ENCODE peak calls at places on chromosomes 7 and 10, in six cellular contexts. Q is HepG2, H is GM12891, V is H1, O is GM12878, B is K562. C is an unnamed sample.

GRCh38 chr10:110597476-110597875 is 30.0 kb downstream of the SMC3 start:
- DNase-seq in H (no peak), V (no peak), B (no peak), Q (no peak), O (no peak), C (no peak)

GRCh38 chr7:135102372-135102771 is 45.5 kb upstream of the TMEM140 start:
- DNase-seq in Q (no peak), H (peak), O (peak), B (no peak), V (no peak), C (no peak)

GRCh38 chr7:1513657-1514095 is 9.5 kb upstream of the INTS1 start:
- DNase-seq in H (no peak), O (no peak), V (no peak), B (no peak), Q (no peak), C (no peak)

GRCh38 chr10:94777886-94778458 is 15.5 kb downstream of the CYP2C19 start:
- DNase-seq in Q (peak), B (no peak), H (no peak), O (no peak), V (no peak), C (no peak)

GRCh38 chr7:121795736-121796135 is 77.2 kb upstream of the PTPRZ1 start:
- DNase-seq in B (no peak), Q (no peak), O (no peak), V (no peak), H (no peak), C (no peak)

GRCh38 chr10:15745748-15746147 is 26.0 kb upstream of the ITGA8 start:
- DNase-seq in B (no peak), O (no peak), V (no peak), Q (no peak), H (no peak), C (no peak)

GRCh38 chr10:121165276-121165675 is 314.1 kb downstream of the WDR11 start:
- DNase-seq in B (no peak), Q (no peak), V (no peak), O (no peak), H (no peak), C (no peak)

GRCh38 chr10:72449842-72450495 is 95.2 kb upstream of the DNAJB12 start:
- DNase-seq in V (no peak), Q (peak), O (no peak), H (no peak), B (no peak), C (no peak)

GRCh38 chr7:2141011-2141410 is 91.7 kb downstream of the MAD1L1 start:
- DNase-seq in O (no peak), V (no peak), H (no peak), B (no peak), Q (no peak), C (no peak)

GRCh38 chr7:125661677-125662076 is 732.1 kb upstream of the POT1 start:
- DNase-seq in H (no peak), Q (no peak), O (no peak), V (no peak), B (no peak), C (no peak)

GRCh38 chr7:122423591-122423990 is 119.0 kb upstream of the FEZF1 start:
- DNase-seq in O (no peak), Q (no peak), B (no peak), V (no peak), H (no peak), C (no peak)

GRCh38 chr10:19014034-19014433 is 34.6 kb upstream of the MALRD1 start:
- DNase-seq in B (no peak), H (no peak), O (no peak), Q (no peak), V (no peak), C (no peak)

GRCh38 chr10:85646312-85646711 is 720.3 kb downstream of the GRID1 start:
- DNase-seq in Q (no peak), O (no peak), V (no peak), H (no peak), B (no peak), C (no peak)

GRCh38 chr7:148567524-148567923 is 23.0 kb upstream of the C7orf33 start:
- DNase-seq in O (no peak), V (no peak), B (no peak), H (no peak), Q (no peak), C (no peak)

GRCh38 chr10:24983946-24984345 is 31.5 kb upstream of the PRTFDC1 start:
- DNase-seq in V (no peak), O (no peak), Q (no peak), B (no peak), H (no peak), C (no peak)

GRCh38 chr10:71848325-71849277 is 2.5 kb downstream of the PSAP start:
- DNase-seq in O (no peak), H (no peak), V (no peak), B (no peak), Q (peak), C (no peak)

GRCh38 chr10:125343118-125343752 is 182.9 kb upstream of the CTBP2 start:
- DNase-seq in Q (peak), B (no peak), H (no peak), V (no peak), O (no peak), C (no peak)

GRCh38 chr10:116197961-116198360 is 75.0 kb downstream of the GFRA1 start:
- DNase-seq in V (no peak), O (no peak), Q (no peak), H (no peak), B (no peak), C (no peak)

GRCh38 chr7:148979827-148980226 is 48.5 kb downstream of the PDIA4 start:
- DNase-seq in O (no peak), V (no peak), H (no peak), B (no peak), Q (no peak), C (no peak)

GRCh38 chr10:73790886-73791625 is 5.7 kb downstream of the ZSWIM8 start:
- DNase-seq in H (no peak), V (no peak), O (no peak), B (no peak), Q (no peak), C (no peak)

GRCh38 chr10:62233494-62234283 is 35.0 kb downstream of the RTKN2 start:
- DNase-seq in V (no peak), H (no peak), O (no peak), B (no peak), Q (no peak), C (no peak)

GRCh38 chr10:72274730-72275350 is 1.1 kb downstream of the DDIT4 start:
- DNase-seq in Q (no peak), O (no peak), B (peak), H (peak), V (no peak), C (peak)

GRCh38 chr10:23367896-23368685 is 23.5 kb upstream of the C10orf67 start:
- DNase-seq in H (no peak), O (no peak), V (no peak), B (no peak), Q (no peak), C (no peak)

GRCh38 chr7:21777916-21778315 is 167.8 kb downstream of the CDCA7L start:
- DNase-seq in V (no peak), B (no peak), O (no peak), H (no peak), Q (no peak), C (no peak)

GRCh38 chr7:36190447-36191291 is 37.6 kb downstream of the EEPD1 start:
- DNase-seq in O (no peak), Q (no peak), H (no peak), V (no peak), B (no peak), C (no peak)

GRCh38 chr7:13016633-13017324 is 329.3 kb downstream of the ARL4A start:
- DNase-seq in Q (peak), B (no peak), H (no peak), O (no peak), V (no peak), C (no peak)

GRCh38 chr10:32141018-32141807 is 85.0 kb upstream of the KIF5B start:
- DNase-seq in B (no peak), H (no peak), Q (no peak), V (no peak), O (no peak), C (no peak)

GRCh38 chr10:9228770-9229169 is 1174.3 kb downstream of the GATA3 start:
- DNase-seq in H (no peak), O (no peak), B (no peak), Q (no peak), V (no peak), C (no peak)

GRCh38 chr10:120891367-120891766 is 40.2 kb downstream of the WDR11 start:
- DNase-seq in Q (no peak), O (no peak), B (no peak), H (no peak), V (no peak), C (no peak)

GRCh38 chr10:6497524-6498140 is 82.4 kb downstream of the PRKCQ start:
- DNase-seq in V (no peak), Q (no peak), H (no peak), O (no peak), B (no peak), C (no peak)

GRCh38 chr10:114821915-114822770 is 563 bp downstream of the FHIP2A start:
- DNase-seq in Q (peak), B (peak), H (peak), V (no peak), O (no peak), C (peak)

GRCh38 chr10:62990126-62990525 is 143.0 kb upstream of the NRBF2 start:
- DNase-seq in O (no peak), Q (no peak), V (no peak), H (no peak), B (no peak), C (no peak)

GRCh38 chr10:91860885-91861284 is 48.4 kb downstream of the FGFBP3 start:
- DNase-seq in Q (no peak), H (no peak), B (no peak), V (no peak), O (no peak), C (no peak)

GRCh38 chr7:97801108-97801507 is 69.2 kb downstream of the TAC1 start:
- DNase-seq in H (no peak), Q (no peak), B (no peak), O (no peak), V (no peak), C (no peak)

GRCh38 chr7:128869138-128869943 is 6.7 kb downstream of the ATP6V1F start:
- DNase-seq in Q (no peak), V (no peak), O (no peak), B (peak), H (peak), C (peak)
- TF ChIP-seq POLR2AphosphoS5 in Q (no peak), V (no peak), O (no peak), B (no peak), H (no peak), C (no peak)

DNA sequence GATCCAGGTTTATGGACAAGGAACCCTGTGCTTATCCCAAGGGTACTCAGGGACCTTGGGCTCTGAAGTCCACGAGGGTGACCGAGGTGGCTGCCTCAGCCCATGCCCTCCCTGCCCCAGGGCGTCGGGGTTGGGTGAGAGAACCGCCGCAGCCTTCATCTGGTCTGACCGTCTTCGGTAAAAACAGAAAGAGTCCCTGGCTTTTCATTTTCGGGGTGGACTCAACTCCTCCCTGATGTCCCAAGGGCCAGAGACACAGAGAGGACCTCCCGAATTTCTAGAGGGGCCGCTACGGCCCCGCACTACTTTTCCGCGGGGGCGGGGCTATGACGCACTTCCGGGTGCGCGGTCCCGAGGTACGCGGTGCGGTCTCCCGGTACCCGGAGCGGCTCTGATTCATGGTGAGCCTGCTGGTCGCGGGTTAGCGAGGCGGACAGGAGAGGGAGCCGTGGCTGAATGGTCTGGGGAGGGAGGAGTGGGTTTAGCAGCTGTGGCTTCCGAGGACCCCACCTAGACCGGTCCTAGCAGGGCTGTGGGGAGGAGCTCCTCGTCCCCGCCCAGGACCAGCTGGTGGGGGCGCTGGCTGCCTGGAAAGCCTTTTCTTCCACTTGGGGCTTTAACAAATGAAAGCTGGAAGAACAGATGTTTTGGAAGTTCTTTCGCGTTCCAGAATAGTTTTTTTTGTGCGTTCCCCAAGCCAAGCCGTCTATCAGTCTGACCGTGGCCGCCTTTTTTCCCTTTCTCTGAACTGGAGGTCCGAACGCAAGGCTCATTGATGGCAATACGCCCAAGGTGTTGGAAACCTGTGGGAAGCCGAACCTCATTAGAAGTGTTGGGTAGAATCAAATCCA is at the start of gene ZSCAN21:
- DNase-seq in V (peak), O (peak), H (peak), B (peak), Q (peak), C (peak)
- TF ChIP-seq POLR2A in V (peak), O (peak), H (peak), B (peak), Q (peak), C (peak)

GRCh38 chr7:128264477-128264876 is 23.4 kb downstream of the LEP start:
- DNase-seq in V (no peak), H (no peak), O (no peak), B (no peak), Q (no peak), C (no peak)
- TF ChIP-seq TAF1 in V (no peak), H (no peak), O (no peak), B (no peak), Q (no peak), C (no peak)

DNA sequence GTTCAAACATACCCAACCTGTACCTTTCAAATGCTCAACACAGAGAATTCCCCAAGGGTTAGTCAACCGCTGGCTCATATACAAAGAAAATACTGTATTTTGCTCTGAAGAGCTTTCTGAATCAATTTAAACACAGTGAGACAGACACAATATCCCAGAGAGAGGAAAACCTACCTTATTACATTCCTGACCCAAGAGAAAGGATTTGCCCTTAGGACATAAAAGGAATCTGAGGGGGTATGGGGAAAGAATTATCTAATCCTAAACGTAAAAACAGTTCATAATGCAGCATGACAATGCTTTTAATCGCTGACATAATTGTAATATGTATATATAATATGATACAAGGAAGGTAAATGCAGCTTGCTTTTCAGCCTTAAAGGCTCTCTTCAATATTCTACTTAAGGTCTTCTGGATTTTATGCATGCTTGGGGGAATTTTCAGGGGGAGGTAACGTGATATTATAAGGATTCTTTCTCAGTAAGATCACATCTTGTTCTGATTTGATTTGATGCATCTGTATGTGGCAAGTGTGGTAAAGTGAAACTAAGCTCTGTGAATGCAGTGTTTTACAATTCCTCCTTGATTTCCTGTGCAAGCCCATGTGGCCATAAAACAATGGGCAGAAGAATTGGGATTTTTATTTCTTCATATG is 240.5 kb downstream of the GLI3 start:
- DNase-seq in B (no peak), H (no peak), Q (no peak), V (no peak), O (no peak), C (no peak)
- TF ChIP-seq POLR2AphosphoS5 in B (no peak), H (no peak), Q (no peak), V (no peak), O (no peak), C (no peak)